ENCODE peak calls at places on chromosomes 2 and 18, in five cellular contexts. One of them, this sample, is unnamed.

GRCh38 chr18:9422816-9423519 is 52.3 kb upstream of the RALBP1 start:
- DNase-seq in heart left ventricle: no peak
- DNase-seq in PC-3: peak
- DNase-seq in astrocyte of the spinal cord: no peak
- DNase-seq in AG09309: no peak
- DNase-seq in this sample: no peak

GRCh38 chr2:870426-870825 is 80.2 kb upstream of the SNTG2 start:
- DNase-seq in PC-3: no peak
- DNase-seq in AG09309: no peak
- DNase-seq in heart left ventricle: no peak
- DNase-seq in astrocyte of the spinal cord: no peak
- DNase-seq in this sample: no peak

GRCh38 chr18:54742120-54742519 is 86.2 kb upstream of the RAB27B start:
- DNase-seq in heart left ventricle: no peak
- DNase-seq in PC-3: no peak
- DNase-seq in AG09309: no peak
- DNase-seq in astrocyte of the spinal cord: no peak
- DNase-seq in this sample: no peak

GRCh38 chr2:230684222-230685164 is 28.1 kb upstream of the CAB39 start:
- DNase-seq in heart left ventricle: no peak
- DNase-seq in astrocyte of the spinal cord: peak
- DNase-seq in AG09309: no peak
- DNase-seq in PC-3: peak
- DNase-seq in this sample: no peak

GRCh38 chr2:174586896-174587295 is 10.7 kb downstream of the WIPF1 start:
- DNase-seq in astrocyte of the spinal cord: no peak
- DNase-seq in PC-3: no peak
- DNase-seq in AG09309: no peak
- DNase-seq in heart left ventricle: no peak
- DNase-seq in this sample: no peak

GRCh38 chr2:112642961-112643360 is 2.8 kb upstream of the SLC20A1 start:
- DNase-seq in heart left ventricle: no peak
- DNase-seq in PC-3: no peak
- DNase-seq in AG09309: no peak
- DNase-seq in astrocyte of the spinal cord: no peak
- DNase-seq in this sample: no peak

GRCh38 chr2:126914811-126915500 is 16.3 kb downstream of the TEX51 start:
- DNase-seq in astrocyte of the spinal cord: no peak
- DNase-seq in AG09309: no peak
- DNase-seq in heart left ventricle: no peak
- DNase-seq in PC-3: no peak
- DNase-seq in this sample: peak

GRCh38 chr2:84870306-84870705 is 10.6 kb downstream of the TRABD2A start:
- DNase-seq in AG09309: no peak
- DNase-seq in astrocyte of the spinal cord: no peak
- DNase-seq in PC-3: no peak
- DNase-seq in heart left ventricle: no peak
- DNase-seq in this sample: no peak

GRCh38 chr2:206159346-206160123 is at the start of the genes EEF1B2 and NDUFS1:
- DNase-seq in AG09309: peak
- DNase-seq in heart left ventricle: peak
- DNase-seq in astrocyte of the spinal cord: peak
- DNase-seq in PC-3: peak
- DNase-seq in this sample: peak

GRCh38 chr18:74392323-74392722 is 64.8 kb downstream of the DIPK1C start:
- DNase-seq in PC-3: no peak
- DNase-seq in heart left ventricle: no peak
- DNase-seq in astrocyte of the spinal cord: no peak
- DNase-seq in AG09309: no peak
- DNase-seq in this sample: no peak

GRCh38 chr2:183172220-183172887 is 48.1 kb downstream of the NUP35 start:
- DNase-seq in astrocyte of the spinal cord: no peak
- DNase-seq in heart left ventricle: no peak
- DNase-seq in PC-3: no peak
- DNase-seq in AG09309: no peak
- DNase-seq in this sample: no peak

GRCh38 chr18:64474751-64475150 is 325.9 kb upstream of the LINC00305 start:
- DNase-seq in heart left ventricle: no peak
- DNase-seq in PC-3: no peak
- DNase-seq in astrocyte of the spinal cord: no peak
- DNase-seq in AG09309: no peak
- DNase-seq in this sample: no peak

GRCh38 chr2:55160422-55160821 is 71.7 kb downstream of the CLHC1 start:
- DNase-seq in PC-3: no peak
- DNase-seq in heart left ventricle: no peak
- DNase-seq in AG09309: no peak
- DNase-seq in astrocyte of the spinal cord: no peak
- DNase-seq in this sample: no peak

GRCh38 chr2:209425082-209426071 is 1.5 kb downstream of the MAP2 start:
- DNase-seq in heart left ventricle: no peak
- DNase-seq in AG09309: no peak
- DNase-seq in astrocyte of the spinal cord: peak
- DNase-seq in PC-3: peak
- DNase-seq in this sample: peak
- TF ChIP-seq CTCF in heart left ventricle: peak
- TF ChIP-seq CTCF in AG09309: peak
- TF ChIP-seq CTCF in astrocyte of the spinal cord: peak
- TF ChIP-seq CTCF in PC-3: peak
- TF ChIP-seq CTCF in this sample: peak

DNA sequence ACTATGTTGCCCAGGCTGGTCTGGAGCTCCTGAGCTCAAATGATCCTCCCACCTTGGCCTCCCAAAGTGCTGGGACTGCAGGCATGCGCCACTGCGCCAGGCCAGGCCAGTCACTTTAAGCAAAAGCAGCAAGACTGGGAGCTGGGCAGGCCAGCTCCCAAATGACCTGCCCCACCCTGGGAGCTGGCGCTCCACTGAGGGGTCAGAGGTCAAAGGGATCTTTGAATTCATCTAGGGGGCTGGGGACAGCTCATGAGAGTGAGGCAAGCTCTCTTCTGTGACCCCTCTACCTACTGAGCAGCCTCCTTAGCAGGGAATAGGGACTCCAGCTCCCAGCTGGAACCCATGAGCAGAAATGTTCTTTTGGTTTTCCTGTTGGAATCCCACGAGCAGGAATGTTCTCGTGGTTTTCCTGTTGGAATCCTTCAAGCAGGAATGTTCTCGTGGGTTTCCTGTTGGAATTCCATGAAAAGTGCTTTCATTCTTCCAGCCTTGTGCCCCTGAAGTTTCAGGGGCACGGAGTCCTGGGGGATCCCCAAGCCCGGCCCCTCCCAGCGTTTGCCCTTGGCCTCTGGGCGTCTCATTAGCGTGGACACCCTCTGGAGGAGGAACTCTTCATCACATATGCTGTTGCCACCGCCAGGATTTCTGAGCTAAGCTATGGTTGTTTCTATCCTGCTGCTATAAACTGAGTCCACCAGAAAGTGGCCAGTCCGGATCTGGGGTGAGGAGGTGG is 162.0 kb upstream of the HAAO start:
- DNase-seq in astrocyte of the spinal cord: peak
- DNase-seq in PC-3: no peak
- DNase-seq in AG09309: no peak
- DNase-seq in heart left ventricle: no peak
- DNase-seq in this sample: no peak
- TF ChIP-seq CTCF in astrocyte of the spinal cord: no peak
- TF ChIP-seq CTCF in PC-3: no peak
- TF ChIP-seq CTCF in AG09309: no peak
- TF ChIP-seq CTCF in heart left ventricle: no peak
- TF ChIP-seq CTCF in this sample: no peak

GRCh38 chr2:11864724-11865123 is 118.3 kb downstream of the LPIN1 start:
- DNase-seq in heart left ventricle: no peak
- DNase-seq in astrocyte of the spinal cord: no peak
- DNase-seq in PC-3: no peak
- DNase-seq in AG09309: no peak
- DNase-seq in this sample: no peak

GRCh38 chr2:11863103-11863502 is 116.7 kb downstream of the LPIN1 start:
- DNase-seq in AG09309: no peak
- DNase-seq in heart left ventricle: no peak
- DNase-seq in astrocyte of the spinal cord: no peak
- DNase-seq in PC-3: no peak
- DNase-seq in this sample: no peak

GRCh38 chr2:11862049-11862448 is 115.6 kb downstream of the LPIN1 start:
- DNase-seq in astrocyte of the spinal cord: no peak
- DNase-seq in AG09309: no peak
- DNase-seq in heart left ventricle: no peak
- DNase-seq in PC-3: no peak
- DNase-seq in this sample: no peak

GRCh38 chr2:11865378-11865777 is 118.9 kb downstream of the LPIN1 start:
- DNase-seq in astrocyte of the spinal cord: no peak
- DNase-seq in heart left ventricle: no peak
- DNase-seq in AG09309: no peak
- DNase-seq in PC-3: no peak
- DNase-seq in this sample: no peak

GRCh38 chr2:11863513-11864328 is 117.3 kb downstream of the LPIN1 start:
- DNase-seq in astrocyte of the spinal cord: peak
- DNase-seq in AG09309: peak
- DNase-seq in heart left ventricle: peak
- DNase-seq in PC-3: peak
- DNase-seq in this sample: peak
- TF ChIP-seq CTCF in astrocyte of the spinal cord: peak
- TF ChIP-seq CTCF in AG09309: peak
- TF ChIP-seq CTCF in heart left ventricle: peak
- TF ChIP-seq CTCF in PC-3: peak
- TF ChIP-seq CTCF in this sample: peak

GRCh38 chr2:36706021-36706328 is 9.5 kb downstream of the VIT start:
- DNase-seq in heart left ventricle: no peak
- DNase-seq in AG09309: no peak
- DNase-seq in PC-3: no peak
- DNase-seq in astrocyte of the spinal cord: no peak
- DNase-seq in this sample: no peak

GRCh38 chr2:36707050-36707449 is 10.5 kb downstream of the VIT start:
- DNase-seq in astrocyte of the spinal cord: peak
- DNase-seq in AG09309: no peak
- DNase-seq in heart left ventricle: peak
- DNase-seq in PC-3: peak
- DNase-seq in this sample: no peak

GRCh38 chr2:36706451-36706850 is 9.9 kb downstream of the VIT start:
- DNase-seq in astrocyte of the spinal cord: no peak
- DNase-seq in AG09309: no peak
- DNase-seq in heart left ventricle: no peak
- DNase-seq in PC-3: no peak
- DNase-seq in this sample: no peak

GRCh38 chr2:36704475-36705150 is 8.1 kb downstream of the VIT start:
- DNase-seq in AG09309: no peak
- DNase-seq in astrocyte of the spinal cord: no peak
- DNase-seq in PC-3: no peak
- DNase-seq in heart left ventricle: no peak
- DNase-seq in this sample: no peak

DNA sequence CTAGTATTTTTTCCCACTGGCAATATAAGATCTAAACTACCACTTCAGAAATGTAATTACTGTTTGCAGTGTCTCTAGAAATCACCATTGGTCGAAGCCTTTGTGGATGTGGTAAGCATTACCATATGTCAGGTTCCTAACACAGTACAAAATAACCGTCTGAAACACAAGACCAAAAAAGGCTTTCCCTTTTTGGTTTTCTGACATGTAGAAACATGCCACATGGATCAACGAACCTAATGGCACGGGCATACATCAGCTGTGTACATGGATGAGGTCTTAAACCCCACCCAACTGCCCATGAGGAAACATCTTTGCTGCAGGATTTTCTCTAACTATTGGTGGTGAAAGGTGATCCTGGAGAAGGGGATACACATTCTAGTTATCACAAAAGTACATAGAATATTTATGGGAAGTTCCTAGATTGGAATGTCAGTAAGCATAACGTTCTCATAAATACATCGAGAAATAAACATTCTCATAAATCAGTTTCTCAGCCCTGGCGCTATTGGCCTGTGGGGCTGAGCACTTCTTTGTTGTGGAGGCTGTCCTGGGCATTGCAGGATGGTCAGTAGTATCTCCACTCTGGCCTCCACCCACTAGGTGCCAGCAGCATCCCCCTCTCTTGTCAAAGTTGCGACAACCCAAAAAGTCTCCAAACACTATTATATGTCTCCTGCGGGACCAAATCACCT is 9.0 kb downstream of the VIT start:
- DNase-seq in heart left ventricle: no peak
- DNase-seq in PC-3: no peak
- DNase-seq in astrocyte of the spinal cord: no peak
- DNase-seq in AG09309: no peak
- DNase-seq in this sample: no peak
- TF ChIP-seq CTCF in heart left ventricle: no peak
- TF ChIP-seq CTCF in PC-3: no peak
- TF ChIP-seq CTCF in astrocyte of the spinal cord: no peak
- TF ChIP-seq CTCF in AG09309: no peak
- TF ChIP-seq CTCF in this sample: no peak

GRCh38 chr2:65252640-65253039 is 25.0 kb downstream of the ACTR2 start:
- DNase-seq in heart left ventricle: no peak
- DNase-seq in astrocyte of the spinal cord: no peak
- DNase-seq in AG09309: no peak
- DNase-seq in PC-3: no peak
- DNase-seq in this sample: no peak

GRCh38 chr2:65261676-65262075 is 34.0 kb downstream of the ACTR2 start:
- DNase-seq in AG09309: no peak
- DNase-seq in PC-3: no peak
- DNase-seq in astrocyte of the spinal cord: no peak
- DNase-seq in heart left ventricle: no peak
- DNase-seq in this sample: no peak

DNA sequence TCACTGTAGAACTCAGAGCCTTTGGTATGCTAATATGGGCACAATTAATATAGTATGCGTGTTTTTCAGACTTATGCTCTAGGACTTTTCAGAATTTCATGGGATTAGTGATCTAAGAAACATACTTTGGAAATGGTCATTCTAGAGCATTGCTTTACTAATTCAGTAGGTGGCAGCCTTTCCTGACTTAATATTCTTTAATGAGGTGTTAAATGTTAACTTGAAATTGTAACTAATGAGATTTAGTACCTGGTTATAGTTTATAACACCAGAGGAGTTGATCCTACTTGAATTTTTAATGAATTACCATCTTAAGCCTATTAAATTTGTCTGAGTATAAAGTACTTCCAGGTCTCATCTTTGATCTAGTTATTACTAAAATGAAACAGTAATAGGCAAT is 28.5 kb downstream of the ACTR2 start:
- DNase-seq in PC-3: no peak
- DNase-seq in heart left ventricle: no peak
- DNase-seq in astrocyte of the spinal cord: no peak
- DNase-seq in AG09309: no peak
- DNase-seq in this sample: no peak
- TF ChIP-seq CTCF in PC-3: peak
- TF ChIP-seq CTCF in heart left ventricle: no peak
- TF ChIP-seq CTCF in astrocyte of the spinal cord: peak
- TF ChIP-seq CTCF in AG09309: peak
- TF ChIP-seq CTCF in this sample: no peak

GRCh38 chr18:52897611-52898010 is 557.6 kb downstream of the DCC start:
- DNase-seq in heart left ventricle: no peak
- DNase-seq in PC-3: no peak
- DNase-seq in astrocyte of the spinal cord: no peak
- DNase-seq in AG09309: no peak
- DNase-seq in this sample: no peak

GRCh38 chr18:52894801-52895200 is 554.8 kb downstream of the DCC start:
- DNase-seq in AG09309: no peak
- DNase-seq in astrocyte of the spinal cord: no peak
- DNase-seq in PC-3: no peak
- DNase-seq in heart left ventricle: no peak
- DNase-seq in this sample: no peak
- TF ChIP-seq CTCF in AG09309: no peak
- TF ChIP-seq CTCF in astrocyte of the spinal cord: no peak
- TF ChIP-seq CTCF in PC-3: no peak
- TF ChIP-seq CTCF in heart left ventricle: no peak
- TF ChIP-seq CTCF in this sample: no peak